ENCODE peak calls at places on chromosomes 4 and X, in eight cellular contexts. One of them, this sample, is unnamed.

GRCh38 chr4:184514121-184514988 is 40.0 kb upstream of the IRF2 start:
- DNase-seq in body of pancreas: peak; percentile 66
- DNase-seq in lung: peak; percentile 49
- DNase-seq in MG63: peak; percentile 63
- DNase-seq in hepatocyte: peak; percentile 61
- DNase-seq in adipocyte: peak; percentile 85
- DNase-seq in BE2C: peak; percentile 66
- DNase-seq in IMR-90: peak; percentile 95
- DNase-seq in this sample: peak; percentile 33

GRCh38 chr4:6463311-6464289 is 8.8 kb downstream of the PPP2R2C start:
- DNase-seq in body of pancreas: no peak
- DNase-seq in lung: no peak
- DNase-seq in MG63: no peak
- DNase-seq in hepatocyte: no peak
- DNase-seq in adipocyte: no peak
- DNase-seq in BE2C: no peak
- DNase-seq in IMR-90: no peak
- DNase-seq in this sample: no peak

GRCh38 chrX:113305496-113305895 is 464.9 kb upstream of the AMOT start:
- DNase-seq in body of pancreas: no peak
- DNase-seq in lung: no peak
- DNase-seq in MG63: peak; percentile 3
- DNase-seq in hepatocyte: no peak
- DNase-seq in adipocyte: peak; percentile 78
- DNase-seq in BE2C: no peak
- DNase-seq in IMR-90: peak; percentile 4
- DNase-seq in this sample: no peak

GRCh38 chr4:183960021-183960420 is 54.9 kb downstream of the STOX2 start:
- DNase-seq in body of pancreas: peak; percentile 91
- DNase-seq in lung: no peak
- DNase-seq in MG63: peak; percentile 69
- DNase-seq in hepatocyte: peak; percentile 39
- DNase-seq in adipocyte: peak; percentile 19
- DNase-seq in BE2C: peak; percentile 88
- DNase-seq in IMR-90: peak; percentile 72
- DNase-seq in this sample: peak; percentile 89

GRCh38 chr4:6657242-6658203 is 17.0 kb downstream of the MRFAP1 start:
- DNase-seq in body of pancreas: no peak
- DNase-seq in lung: no peak
- DNase-seq in MG63: no peak
- DNase-seq in hepatocyte: no peak
- DNase-seq in adipocyte: no peak
- DNase-seq in BE2C: no peak
- DNase-seq in IMR-90: no peak
- DNase-seq in this sample: no peak

GRCh38 chrX:101617211-101618191 is at the start of gene ARMCX6:
- DNase-seq in body of pancreas: peak; percentile 82
- DNase-seq in lung: peak; percentile 70
- DNase-seq in MG63: peak; percentile 79
- DNase-seq in hepatocyte: peak; percentile 89
- DNase-seq in adipocyte: peak; percentile 83
- DNase-seq in BE2C: peak; percentile 83
- DNase-seq in IMR-90: peak; percentile 77
- DNase-seq in this sample: peak; percentile 86

GRCh38 chr4:40685300-40685699 is 55.6 kb upstream of the RBM47 start:
- DNase-seq in body of pancreas: no peak
- DNase-seq in lung: no peak
- DNase-seq in MG63: no peak
- DNase-seq in hepatocyte: no peak
- DNase-seq in adipocyte: peak; percentile 58
- DNase-seq in BE2C: no peak
- DNase-seq in IMR-90: peak; percentile 73
- DNase-seq in this sample: peak; percentile 56

GRCh38 chr4:51830146-51830545 is 12.8 kb upstream of the DCUN1D4 start:
- DNase-seq in body of pancreas: no peak
- DNase-seq in lung: no peak
- DNase-seq in MG63: no peak
- DNase-seq in hepatocyte: no peak
- DNase-seq in adipocyte: no peak
- DNase-seq in BE2C: peak; percentile 32
- DNase-seq in IMR-90: peak; percentile 6
- DNase-seq in this sample: no peak

GRCh38 chrX:151641564-151641963 is 53.7 kb upstream of the PRRG3 start:
- DNase-seq in body of pancreas: no peak
- DNase-seq in lung: no peak
- DNase-seq in MG63: no peak
- DNase-seq in hepatocyte: no peak
- DNase-seq in adipocyte: no peak
- DNase-seq in BE2C: no peak
- DNase-seq in IMR-90: no peak
- DNase-seq in this sample: no peak

GRCh38 chrX:17495052-17495451 is 120.1 kb downstream of the NHS start:
- DNase-seq in body of pancreas: no peak
- DNase-seq in lung: no peak
- DNase-seq in MG63: no peak
- DNase-seq in hepatocyte: no peak
- DNase-seq in adipocyte: no peak
- DNase-seq in BE2C: no peak
- DNase-seq in IMR-90: no peak
- DNase-seq in this sample: no peak

GRCh38 chr4:76430519-76431388 is 4.3 kb upstream of the SHROOM3 start:
- DNase-seq in body of pancreas: peak; percentile 48
- DNase-seq in lung: no peak
- DNase-seq in MG63: no peak
- DNase-seq in hepatocyte: peak; percentile 71
- DNase-seq in adipocyte: peak; percentile 80
- DNase-seq in BE2C: peak; percentile 27
- DNase-seq in IMR-90: peak; percentile 60
- DNase-seq in this sample: peak; percentile 83

GRCh38 chr4:95979961-95980876 is 140.3 kb downstream of the PDHA2 start:
- DNase-seq in body of pancreas: no peak
- DNase-seq in lung: no peak
- DNase-seq in MG63: no peak
- DNase-seq in hepatocyte: no peak
- DNase-seq in adipocyte: no peak
- DNase-seq in BE2C: no peak
- DNase-seq in IMR-90: no peak
- DNase-seq in this sample: no peak

GRCh38 chr4:6049278-6049677 is 31.0 kb upstream of the C4orf50 start:
- DNase-seq in body of pancreas: no peak
- DNase-seq in lung: no peak
- DNase-seq in MG63: no peak
- DNase-seq in hepatocyte: no peak
- DNase-seq in adipocyte: no peak
- DNase-seq in BE2C: no peak
- DNase-seq in IMR-90: no peak
- DNase-seq in this sample: no peak

GRCh38 chr4:127967141-127967775 is 2.1 kb downstream of the ABHD18 start:
- DNase-seq in body of pancreas: no peak
- DNase-seq in lung: no peak
- DNase-seq in MG63: no peak
- DNase-seq in hepatocyte: no peak
- DNase-seq in adipocyte: peak; percentile 29
- DNase-seq in BE2C: no peak
- DNase-seq in IMR-90: peak; percentile 66
- DNase-seq in this sample: peak; percentile 63

GRCh38 chr4:55184600-55185523 is 59.5 kb upstream of the KDR start:
- DNase-seq in body of pancreas: peak; percentile 55
- DNase-seq in lung: peak; percentile 42
- DNase-seq in MG63: peak; percentile 33
- DNase-seq in hepatocyte: peak; percentile 55
- DNase-seq in adipocyte: peak; percentile 27
- DNase-seq in BE2C: peak; percentile 34
- DNase-seq in IMR-90: peak; percentile 66
- DNase-seq in this sample: no peak

GRCh38 chrX:49079489-49080428 is at the start of gene WDR45:
- DNase-seq in body of pancreas: peak; percentile 77
- DNase-seq in lung: peak; percentile 73
- DNase-seq in MG63: peak; percentile 80
- DNase-seq in hepatocyte: peak; percentile 79
- DNase-seq in adipocyte: peak; percentile 80
- DNase-seq in BE2C: peak; percentile 61
- DNase-seq in IMR-90: peak; percentile 63
- DNase-seq in this sample: peak; percentile 61

GRCh38 chr4:77817304-77818076 is 1.7 kb downstream of the CNOT6L start:
- DNase-seq in body of pancreas: peak; percentile 72
- DNase-seq in lung: no peak
- DNase-seq in MG63: no peak
- DNase-seq in hepatocyte: peak; percentile 57
- DNase-seq in adipocyte: no peak
- DNase-seq in BE2C: no peak
- DNase-seq in IMR-90: no peak
- DNase-seq in this sample: peak; percentile 28

GRCh38 chrX:65644621-65645287 is 22.7 kb upstream of the MSN start:
- DNase-seq in body of pancreas: peak; percentile 77
- DNase-seq in lung: peak; percentile 88
- DNase-seq in MG63: peak; percentile 90
- DNase-seq in hepatocyte: peak; percentile 47
- DNase-seq in adipocyte: peak; percentile 89
- DNase-seq in BE2C: no peak
- DNase-seq in IMR-90: peak; percentile 79
- DNase-seq in this sample: peak; percentile 20

GRCh38 chr4:9898596-9899345 is 117.3 kb downstream of the DRD5 start:
- DNase-seq in body of pancreas: peak; percentile 7
- DNase-seq in lung: peak; percentile 41
- DNase-seq in MG63: no peak
- DNase-seq in hepatocyte: peak; percentile 74
- DNase-seq in adipocyte: peak; percentile 5
- DNase-seq in BE2C: peak; percentile 19
- DNase-seq in IMR-90: peak; percentile 16
- DNase-seq in this sample: peak; percentile 42

DNA sequence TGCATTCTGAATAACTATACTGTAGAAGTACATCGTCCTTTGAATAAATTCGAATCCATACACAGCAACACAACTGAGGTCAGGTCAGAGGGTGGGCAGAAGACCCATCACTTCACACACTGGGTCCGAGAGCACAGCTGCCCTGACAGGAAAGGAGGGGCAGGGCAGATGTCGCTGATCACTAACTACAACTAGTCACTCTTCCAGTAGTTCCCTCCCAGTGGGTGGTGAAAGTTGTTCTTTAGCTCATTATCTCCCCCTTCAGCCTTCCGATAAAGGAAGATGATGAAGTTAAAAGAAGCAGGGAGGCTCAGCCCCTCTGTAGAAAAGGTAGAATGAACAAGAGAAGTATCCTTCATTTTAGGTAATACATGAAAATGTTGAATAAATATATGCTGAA is 278.9 kb downstream of the INPP4B start:
- DNase-seq in body of pancreas: peak; percentile 11
- DNase-seq in lung: no peak
- DNase-seq in MG63: no peak
- DNase-seq in hepatocyte: peak; percentile 40
- DNase-seq in adipocyte: no peak
- DNase-seq in BE2C: no peak
- DNase-seq in IMR-90: no peak
- DNase-seq in this sample: peak; percentile 57
- H3K4me3 ChIP-seq in body of pancreas: no peak overlapping the region
- H3K4me3 ChIP-seq in lung: no peak overlapping the region
- H3K4me3 ChIP-seq in MG63: no peak overlapping the region
- H3K4me3 ChIP-seq in hepatocyte: peak overlapping the region; percentile 0
- H3K4me3 ChIP-seq in adipocyte: peak overlapping the region; percentile 72
- H3K4me3 ChIP-seq in BE2C: no peak overlapping the region
- H3K4me3 ChIP-seq in IMR-90: no peak overlapping the region
- H3K4me3 ChIP-seq in this sample: no peak overlapping the region

GRCh38 chrX:153883163-153883843 is 2.7 kb downstream of the L1CAM start:
- DNase-seq in body of pancreas: no peak
- DNase-seq in lung: no peak
- DNase-seq in MG63: no peak
- DNase-seq in hepatocyte: no peak
- DNase-seq in adipocyte: no peak
- DNase-seq in BE2C: peak; percentile 48
- DNase-seq in IMR-90: no peak
- DNase-seq in this sample: no peak

GRCh38 chrX:153882557-153882956 is 3.4 kb downstream of the L1CAM start:
- DNase-seq in body of pancreas: no peak
- DNase-seq in lung: no peak
- DNase-seq in MG63: no peak
- DNase-seq in hepatocyte: no peak
- DNase-seq in adipocyte: no peak
- DNase-seq in BE2C: no peak
- DNase-seq in IMR-90: no peak
- DNase-seq in this sample: no peak

GRCh38 chrX:153880440-153880815 is 5.5 kb downstream of the L1CAM start:
- DNase-seq in body of pancreas: no peak
- DNase-seq in lung: no peak
- DNase-seq in MG63: no peak
- DNase-seq in hepatocyte: no peak
- DNase-seq in adipocyte: no peak
- DNase-seq in BE2C: no peak
- DNase-seq in IMR-90: no peak
- DNase-seq in this sample: no peak

GRCh38 chrX:153881281-153881680 is 4.7 kb downstream of the L1CAM start:
- DNase-seq in body of pancreas: no peak
- DNase-seq in lung: no peak
- DNase-seq in MG63: no peak
- DNase-seq in hepatocyte: no peak
- DNase-seq in adipocyte: no peak
- DNase-seq in BE2C: no peak
- DNase-seq in IMR-90: no peak
- DNase-seq in this sample: no peak

DNA sequence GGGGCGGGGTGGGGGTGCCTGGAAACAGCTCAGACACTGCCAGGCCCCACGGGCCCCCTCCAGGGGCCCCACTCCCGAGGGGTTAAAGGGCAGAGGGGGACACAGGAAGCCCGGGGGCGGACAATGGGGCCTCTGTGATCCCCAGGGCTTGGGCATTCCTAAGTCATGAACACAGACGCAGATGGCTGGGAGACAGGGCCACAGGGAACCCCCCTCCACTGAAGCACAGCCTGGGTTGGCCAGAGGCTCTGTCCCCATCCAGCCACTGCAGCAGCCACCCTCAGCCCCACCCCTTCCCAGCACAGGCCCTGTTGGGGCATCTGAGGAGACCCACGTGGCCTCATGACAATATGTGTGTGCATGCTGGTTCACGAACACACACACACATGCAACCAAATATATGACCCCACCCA is 3.9 kb downstream of the L1CAM start:
- DNase-seq in body of pancreas: no peak
- DNase-seq in lung: no peak
- DNase-seq in MG63: no peak
- DNase-seq in hepatocyte: no peak
- DNase-seq in adipocyte: no peak
- DNase-seq in BE2C: peak; percentile 74
- DNase-seq in IMR-90: peak; percentile 13
- DNase-seq in this sample: peak; percentile 87
- H3K27me3 ChIP-seq in body of pancreas: no peaks in the 10 kb centered on the region
- H3K27me3 ChIP-seq in lung: peaks cover 45% of the 10 kb centered on the region
- H3K27me3 ChIP-seq in MG63: peaks cover 6% of the 10 kb centered on the region
- H3K27me3 ChIP-seq in hepatocyte: peaks cover 22% of the 10 kb centered on the region
- H3K27me3 ChIP-seq in adipocyte: peaks cover 82% of the 10 kb centered on the region
- H3K27me3 ChIP-seq in BE2C: no peaks in the 10 kb centered on the region
- H3K27me3 ChIP-seq in IMR-90: peaks cover 59% of the 10 kb centered on the region
- H3K27me3 ChIP-seq in this sample: no peaks in the 10 kb centered on the region

GRCh38 chr4:186651181-186651603 is 72.5 kb downstream of the FAT1 start:
- DNase-seq in body of pancreas: peak; percentile 46
- DNase-seq in lung: no peak
- DNase-seq in MG63: no peak
- DNase-seq in hepatocyte: no peak
- DNase-seq in adipocyte: no peak
- DNase-seq in BE2C: no peak
- DNase-seq in IMR-90: no peak
- DNase-seq in this sample: peak; percentile 29
- H3K9me3 ChIP-seq in body of pancreas: no peaks in the 10 kb centered on the region
- H3K9me3 ChIP-seq in lung: peaks cover 2% of the 10 kb centered on the region
- H3K9me3 ChIP-seq in MG63: no peaks in the 10 kb centered on the region
- H3K9me3 ChIP-seq in hepatocyte: no peaks in the 10 kb centered on the region
- H3K9me3 ChIP-seq in adipocyte: no peaks in the 10 kb centered on the region
- H3K9me3 ChIP-seq in BE2C: no peaks in the 10 kb centered on the region
- H3K9me3 ChIP-seq in IMR-90: no peaks in the 10 kb centered on the region
- H3K9me3 ChIP-seq in this sample: no peaks in the 10 kb centered on the region

GRCh38 chr4:1113311-1114009 is at the start of gene RNF212:
- DNase-seq in body of pancreas: no peak
- DNase-seq in lung: no peak
- DNase-seq in MG63: no peak
- DNase-seq in hepatocyte: peak; percentile 66
- DNase-seq in adipocyte: no peak
- DNase-seq in BE2C: no peak
- DNase-seq in IMR-90: no peak
- DNase-seq in this sample: no peak
- H3K4me3 ChIP-seq in body of pancreas: no peak within 1 kb of the TSS
- H3K4me3 ChIP-seq in lung: peak within 1 kb of the TSS; percentile 32
- H3K4me3 ChIP-seq in MG63: no peak within 1 kb of the TSS
- H3K4me3 ChIP-seq in hepatocyte: peak within 1 kb of the TSS; percentile 52
- H3K4me3 ChIP-seq in adipocyte: peak within 1 kb of the TSS; percentile 77
- H3K4me3 ChIP-seq in BE2C: no peak within 1 kb of the TSS
- H3K4me3 ChIP-seq in IMR-90: peak within 1 kb of the TSS; percentile 17
- H3K4me3 ChIP-seq in this sample: no peak within 1 kb of the TSS

This sample was measured in SJCRH30.